ENCODE peak calls at places on chromosome 5, in four cellular contexts. Z, P, X and Y are unnamed samples.

GRCh38 chr5:122653087-122654017 is 121.5 kb upstream of the SNX2 start:
- DNase-seq in P (no peak), X (no peak), Z (no peak), Y (no peak)

GRCh38 chr5:132024117-132024435 is 12.6 kb upstream of the ACSL6 start:
- DNase-seq in P (no peak), X (no peak), Z (no peak), Y (no peak)

GRCh38 chr5:180085837-180086236 is 14.3 kb upstream of the RNF130 start:
- DNase-seq in P (no peak), Z (peak; percentile 26), X (no peak), Y (no peak)

GRCh38 chr5:149143470-149143869 is 2.2 kb downstream of the ABLIM3 start:
- DNase-seq in X (peak; percentile 26), P (no peak), Z (no peak), Y (no peak)

GRCh38 chr5:95969646-95970358 is 8.2 kb upstream of the ELL2 start:
- DNase-seq in X (no peak), P (no peak), Z (no peak), Y (no peak)

GRCh38 chr5:145396888-145397287 is 438.3 kb downstream of the PRELID2 start:
- DNase-seq in X (no peak), P (no peak), Z (no peak), Y (no peak)

GRCh38 chr5:145936401-145937131 is at the start of gene SH3RF2:
- DNase-seq in Z (peak; percentile 54), P (peak; percentile 22), X (peak; percentile 36), Y (peak; percentile 63)

GRCh38 chr5:72452515-72453259 is 54.5 kb downstream of the ZNF366 start:
- DNase-seq in Z (no peak), P (no peak), X (peak; percentile 85), Y (no peak)

GRCh38 chr5:41507501-41507900 is 2.9 kb downstream of the PLCXD3 start:
- DNase-seq in P (no peak), X (no peak), Z (no peak), Y (no peak)

GRCh38 chr5:1474183-1474839 is 29.1 kb upstream of the SLC6A3 start:
- DNase-seq in X (peak; percentile 14), P (no peak), Z (no peak), Y (no peak)

GRCh38 chr5:40755093-40755406 is 711 bp downstream of the TTC33 start:
- DNase-seq in P (peak; percentile 79), Z (peak; percentile 78), X (peak; percentile 83), Y (no peak)

GRCh38 chr5:17359451-17359965 is 138.5 kb upstream of the TAF11L2 start:
- DNase-seq in X (no peak), Z (no peak), P (no peak), Y (no peak)

GRCh38 chr5:142777858-142778257 is 7.7 kb downstream of the ARHGAP26 start:
- DNase-seq in P (no peak), X (no peak), Z (peak; percentile 21), Y (no peak)

GRCh38 chr5:33287242-33287641 is 153.5 kb upstream of the TARS1 start:
- DNase-seq in X (no peak), Z (no peak), P (no peak), Y (no peak)

GRCh38 chr5:168311061-168311566 is 19.7 kb downstream of the WWC1 start:
- DNase-seq in P (no peak), Z (no peak), X (no peak), Y (no peak)

GRCh38 chr5:7146886-7147285 is 249.1 kb upstream of the ADCY2 start:
- DNase-seq in P (no peak), Z (no peak), X (no peak), Y (no peak)

GRCh38 chr5:173454381-173454763 is 126.2 kb upstream of the STC2 start:
- DNase-seq in Z (peak; percentile 3), X (no peak), P (no peak), Y (no peak)

GRCh38 chr5:94908889-94909480 is 290.5 kb downstream of the SLF1 start:
- DNase-seq in X (no peak), Z (peak; percentile 19), P (peak; percentile 39), Y (no peak)

GRCh38 chr5:117829646-117830045 is 1158.7 kb downstream of the DTWD2 start:
- DNase-seq in X (no peak), Z (no peak), P (no peak), Y (no peak)

GRCh38 chr5:67310740-67311139 is 114.1 kb upstream of the CD180 start:
- DNase-seq in X (no peak), P (no peak), Z (no peak), Y (no peak)

GRCh38 chr5:139919308-139919707 is 123.7 kb downstream of the PSD2 start:
- DNase-seq in Z (no peak), P (no peak), X (no peak), Y (no peak)

GRCh38 chr5:167244583-167244982 is 1046.9 kb upstream of the WWC1 start:
- DNase-seq in Z (no peak), P (no peak), X (no peak), Y (peak; percentile 43)

GRCh38 chr5:33188089-33188488 is 252.7 kb upstream of the TARS1 start:
- DNase-seq in Z (no peak), X (no peak), P (no peak), Y (no peak)

GRCh38 chr5:66967102-66967501 is 229.5 kb downstream of the CD180 start:
- DNase-seq in Z (no peak), P (no peak), X (no peak), Y (no peak)

GRCh38 chr5:106843812-106844416 is 826.8 kb downstream of the EFNA5 start:
- DNase-seq in X (no peak), P (no peak), Z (no peak), Y (no peak)

GRCh38 chr5:1141827-1142226 is 30.0 kb upstream of the SLC12A7 start:
- DNase-seq in X (no peak), P (no peak), Z (no peak), Y (no peak)

DNA sequence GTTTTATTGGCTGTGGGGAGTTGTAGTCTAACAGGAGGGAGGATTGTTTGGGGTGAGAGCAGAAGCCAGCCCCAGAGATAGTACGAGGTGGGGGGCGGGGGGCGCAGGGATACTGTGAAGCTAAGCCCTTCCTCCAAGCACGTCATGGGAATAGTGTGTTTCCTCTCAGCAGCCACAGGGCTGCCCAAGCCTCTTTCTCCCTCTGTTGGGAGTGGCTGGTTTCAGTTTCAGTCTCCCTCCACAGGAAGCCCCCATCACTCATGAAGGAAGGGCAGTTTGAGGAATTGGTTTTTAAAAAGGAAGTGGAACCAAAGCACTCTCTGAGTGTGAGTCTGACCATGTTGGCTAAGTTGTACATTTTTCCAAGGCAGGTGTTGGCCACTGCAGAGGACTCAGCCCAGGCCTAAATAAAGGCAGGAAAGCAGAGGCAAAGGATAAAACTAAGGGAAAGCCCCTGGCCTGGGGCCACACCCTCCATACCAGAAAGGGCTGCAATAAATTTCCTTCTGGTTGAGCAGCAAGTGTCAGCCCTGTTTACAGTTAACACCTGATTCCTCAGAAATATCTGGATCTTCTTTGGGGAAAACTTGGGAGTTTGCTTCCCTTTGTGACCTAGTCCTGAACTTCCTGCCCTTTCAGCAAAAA is 3.2 kb downstream of the RAB24 start:
- DNase-seq in X (peak; percentile 62), Z (peak; percentile 68), P (peak; percentile 63), Y (no peak)
- TF ChIP-seq CTCF in X (no peak), Z (no peak), P (no peak), Y (no peak)

GRCh38 chr5:83922699-83923098 is 202.0 kb upstream of the HAPLN1 start:
- DNase-seq in Z (no peak), P (no peak), X (no peak), Y (no peak)
- TF ChIP-seq CTCF in Z (no peak), P (no peak), X (no peak), Y (no peak)

DNA sequence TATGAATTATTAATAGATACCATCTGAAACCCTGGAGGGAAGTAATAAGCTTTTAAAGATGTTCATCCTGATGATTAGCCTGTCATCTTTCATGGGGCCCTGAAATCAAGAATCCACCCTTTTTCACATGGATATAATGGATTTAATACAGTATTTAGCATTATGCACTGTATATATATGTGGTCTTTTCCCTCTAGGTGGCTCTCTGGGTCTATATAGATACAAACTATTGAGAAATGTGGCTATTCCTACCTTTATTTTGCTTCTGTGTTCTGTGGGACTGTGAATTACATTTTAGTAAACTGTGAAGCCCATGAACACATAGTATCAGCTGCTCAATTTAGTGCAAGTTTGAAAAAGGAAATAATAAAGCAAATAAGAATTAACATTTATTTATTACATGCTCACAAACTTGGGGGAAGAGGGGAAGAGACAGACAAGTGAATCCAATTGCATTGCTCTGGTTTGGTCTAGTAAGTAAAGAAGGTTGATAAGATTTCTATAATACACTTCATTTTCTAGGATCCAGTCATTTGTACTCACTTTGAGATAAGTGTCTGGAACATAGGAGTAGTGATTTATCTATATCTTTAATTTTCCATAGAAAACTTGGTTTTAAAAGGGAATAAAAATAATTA is 112.2 kb downstream of the SCAMP1 start:
- DNase-seq in X (no peak), Z (no peak), P (no peak), Y (no peak)
- TF ChIP-seq CTCF in X (no peak), Z (no peak), P (no peak), Y (no peak)

GRCh38 chr5:43729846-43730478 is 127.0 kb downstream of the NNT start:
- DNase-seq in P (no peak), X (no peak), Z (no peak), Y (no peak)
- TF ChIP-seq CTCF in P (peak; percentile 14), X (peak; percentile 61), Z (peak; percentile 74), Y (peak; percentile 68)

GRCh38 chr5:170347022-170347421 is 42.1 kb downstream of the KCNMB1 start:
- DNase-seq in X (no peak), Z (no peak), P (no peak), Y (no peak)

GRCh38 chr5:170343177-170343576 is 45.6 kb upstream of the LCP2 start:
- DNase-seq in P (no peak), Z (no peak), X (no peak), Y (no peak)

GRCh38 chr5:170353011-170353890 is 35.9 kb downstream of the KCNMB1 start:
- DNase-seq in P (no peak), Z (no peak), X (no peak), Y (no peak)

GRCh38 chr5:170345971-170346370 is 43.2 kb downstream of the KCNMB1 start:
- DNase-seq in P (no peak), Z (no peak), X (no peak), Y (no peak)

DNA sequence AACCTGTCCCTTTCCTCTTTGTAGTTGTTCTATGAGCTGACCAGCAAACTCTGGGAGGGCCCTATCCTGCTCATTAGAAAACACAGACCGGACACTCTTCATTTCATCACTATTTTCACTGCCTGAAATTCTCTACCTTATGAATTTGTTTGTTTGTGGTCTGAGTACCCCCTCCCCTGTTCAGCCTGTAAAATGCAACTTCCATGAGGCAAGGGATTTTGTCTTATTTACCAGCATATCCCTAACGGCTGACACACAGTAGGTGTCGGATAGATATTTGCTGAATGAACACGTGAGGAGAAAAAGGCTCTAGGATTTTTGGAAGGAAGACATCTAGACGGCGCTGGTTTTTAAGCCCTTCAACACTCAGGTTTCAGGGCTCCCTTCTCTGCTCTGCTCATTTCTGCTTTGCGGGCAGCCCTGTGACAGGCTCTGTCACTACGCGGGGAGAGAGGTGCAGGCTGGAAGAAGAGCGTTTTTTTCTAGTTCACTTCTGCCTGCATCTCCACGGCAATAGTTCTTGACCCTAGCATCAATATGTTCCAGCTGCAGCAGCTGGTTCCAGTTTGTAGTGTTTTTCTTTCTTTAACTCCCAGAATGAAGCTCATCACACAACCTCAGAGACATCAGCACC is 41.0 kb downstream of the KCNMB1 start:
- DNase-seq in Z (no peak), X (no peak), P (no peak), Y (no peak)
- TF ChIP-seq CTCF in Z (peak; percentile 23), X (peak; percentile 46), P (no peak), Y (no peak)

DNA sequence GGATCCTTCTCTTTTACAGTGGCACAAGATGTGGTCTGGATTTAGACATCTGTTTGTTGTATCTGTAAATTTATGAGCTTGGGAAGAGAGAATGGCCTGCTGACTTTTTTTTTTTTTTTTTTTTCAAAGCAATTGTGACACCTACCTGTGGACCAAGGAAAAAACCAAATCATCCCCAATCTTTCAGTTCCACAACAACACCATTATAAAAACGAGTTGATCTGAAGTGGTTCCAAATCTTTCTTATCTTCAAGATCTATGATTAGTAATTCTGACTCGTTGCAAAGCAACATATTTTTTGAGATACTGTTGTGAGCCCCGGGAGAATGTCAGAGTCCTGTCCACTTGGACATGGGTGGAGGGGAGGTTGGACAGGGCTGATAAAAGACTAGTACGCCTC is 4.8 kb downstream of the IRX2 start:
- DNase-seq in Z (no peak), P (no peak), X (no peak), Y (no peak)
- TF ChIP-seq CTCF in Z (no peak), P (no peak), X (no peak), Y (no peak)